ENCODE peak calls at places on chromosome 21, in seven cellular contexts. One of them, this sample, is unnamed.

GRCh38 chr21:45431781-45432572 is 27.0 kb downstream of the COL18A1 start:
- DNase-seq in AG09309: no peak
- DNase-seq in fibroblast of the aortic adventitia: peak
- DNase-seq in T-helper 2 cell: no peak
- DNase-seq in cardiac fibroblast: no peak
- DNase-seq in iris pigment epithelial cell: peak
- DNase-seq in adrenal gland: no peak
- DNase-seq in this sample: no peak

GRCh38 chr21:42732033-42732410 is 78.6 kb downstream of the PDE9A start:
- DNase-seq in AG09309: no peak
- DNase-seq in fibroblast of the aortic adventitia: no peak
- DNase-seq in T-helper 2 cell: no peak
- DNase-seq in cardiac fibroblast: no peak
- DNase-seq in iris pigment epithelial cell: no peak
- DNase-seq in adrenal gland: no peak
- DNase-seq in this sample: no peak

GRCh38 chr21:42311160-42311559 is 4.0 kb downstream of the TFF3 start:
- DNase-seq in AG09309: no peak
- DNase-seq in fibroblast of the aortic adventitia: no peak
- DNase-seq in T-helper 2 cell: no peak
- DNase-seq in cardiac fibroblast: no peak
- DNase-seq in iris pigment epithelial cell: no peak
- DNase-seq in adrenal gland: no peak
- DNase-seq in this sample: no peak

GRCh38 chr21:34613679-34614442 is 1.1 kb downstream of the RCAN1 start:
- DNase-seq in AG09309: no peak
- DNase-seq in fibroblast of the aortic adventitia: no peak
- DNase-seq in T-helper 2 cell: no peak
- DNase-seq in cardiac fibroblast: peak
- DNase-seq in iris pigment epithelial cell: no peak
- DNase-seq in adrenal gland: no peak
- DNase-seq in this sample: peak

GRCh38 chr21:28675265-28676041 is 317.2 kb downstream of the LTN1 start:
- DNase-seq in AG09309: no peak
- DNase-seq in fibroblast of the aortic adventitia: peak
- DNase-seq in T-helper 2 cell: no peak
- DNase-seq in cardiac fibroblast: peak
- DNase-seq in iris pigment epithelial cell: peak
- DNase-seq in adrenal gland: no peak
- DNase-seq in this sample: peak

GRCh38 chr21:31733521-31734149 is 1.7 kb upstream of the SCAF4 start:
- DNase-seq in AG09309: no peak
- DNase-seq in fibroblast of the aortic adventitia: no peak
- DNase-seq in T-helper 2 cell: no peak
- DNase-seq in cardiac fibroblast: no peak
- DNase-seq in iris pigment epithelial cell: no peak
- DNase-seq in adrenal gland: no peak
- DNase-seq in this sample: peak

GRCh38 chr21:30831194-30831765 is 1.7 kb upstream of the KRTAP7-1 start:
- DNase-seq in AG09309: no peak
- DNase-seq in fibroblast of the aortic adventitia: no peak
- DNase-seq in T-helper 2 cell: peak
- DNase-seq in cardiac fibroblast: peak
- DNase-seq in iris pigment epithelial cell: peak
- DNase-seq in adrenal gland: no peak
- DNase-seq in this sample: no peak

GRCh38 chr21:21818898-21819297 is 820.7 kb downstream of the NCAM2 start:
- DNase-seq in AG09309: no peak
- DNase-seq in fibroblast of the aortic adventitia: no peak
- DNase-seq in T-helper 2 cell: no peak
- DNase-seq in cardiac fibroblast: no peak
- DNase-seq in iris pigment epithelial cell: no peak
- DNase-seq in adrenal gland: no peak
- DNase-seq in this sample: no peak

GRCh38 chr21:38768385-38769071 is 37.2 kb upstream of the ETS2 start:
- DNase-seq in AG09309: no peak
- DNase-seq in fibroblast of the aortic adventitia: peak
- DNase-seq in T-helper 2 cell: peak
- DNase-seq in cardiac fibroblast: peak
- DNase-seq in iris pigment epithelial cell: peak
- DNase-seq in adrenal gland: no peak
- DNase-seq in this sample: peak

GRCh38 chr21:46324390-46325072 is 575 bp downstream of the PCNT start:
- DNase-seq in AG09309: peak
- DNase-seq in fibroblast of the aortic adventitia: peak
- DNase-seq in T-helper 2 cell: peak
- DNase-seq in cardiac fibroblast: peak
- DNase-seq in iris pigment epithelial cell: peak
- DNase-seq in adrenal gland: peak
- DNase-seq in this sample: peak

GRCh38 chr21:37642493-37642892 is 273.8 kb downstream of the KCNJ6 start:
- DNase-seq in AG09309: no peak
- DNase-seq in fibroblast of the aortic adventitia: no peak
- DNase-seq in T-helper 2 cell: no peak
- DNase-seq in cardiac fibroblast: no peak
- DNase-seq in iris pigment epithelial cell: no peak
- DNase-seq in adrenal gland: no peak
- DNase-seq in this sample: no peak

GRCh38 chr21:15065381-15066230 is 806 bp upstream of the NRIP1 start:
- DNase-seq in AG09309: peak
- DNase-seq in fibroblast of the aortic adventitia: peak
- DNase-seq in T-helper 2 cell: peak
- DNase-seq in cardiac fibroblast: peak
- DNase-seq in iris pigment epithelial cell: peak
- DNase-seq in adrenal gland: peak
- DNase-seq in this sample: peak